ENCODE peak calls at places on chromosomes 6 and 20, in four cellular contexts. X is stomach, I is astrocyte of the cerebellum, D is psoas muscle. L is an unnamed sample.

GRCh38 chr6:79949235-79949634 is 1.9 kb upstream of the ELOVL4 start:
- DNase-seq in X (peak), I (peak), D (no peak), L (no peak)

GRCh38 chr20:11891827-11892521 is 25.7 kb upstream of the BTBD3 start:
- DNase-seq in X (peak), I (peak), D (peak), L (no peak)

GRCh38 chr6:93927731-93928130 is 508.4 kb upstream of the EPHA7 start:
- DNase-seq in X (peak), I (no peak), D (no peak), L (no peak)

GRCh38 chr6:78598966-78599365 is 268.4 kb upstream of the IRAK1BP1 start:
- DNase-seq in X (no peak), I (peak), D (no peak), L (peak)

GRCh38 chr20:46512943-46513844 is at the start of gene ZNF334:
- DNase-seq in X (peak), I (no peak), D (peak), L (no peak)

GRCh38 chr6:43509142-43509983 is 783 bp downstream of the LRRC73 start:
- DNase-seq in X (no peak), I (no peak), D (no peak), L (no peak)

GRCh38 chr6:5132741-5133140 is 47.6 kb downstream of the PPP1R3G start:
- DNase-seq in X (peak), I (peak), D (peak), L (peak)

GRCh38 chr6:105431226-105431625 is 28.3 kb upstream of the PREP start:
- DNase-seq in X (no peak), I (peak), D (no peak), L (no peak)

GRCh38 chr6:156031516-156031915 is 575.9 kb upstream of the NOX3 start:
- DNase-seq in X (no peak), I (no peak), D (no peak), L (no peak)

GRCh38 chr20:4740774-4741431 is 19.2 kb downstream of the PRND start:
- DNase-seq in X (peak), I (no peak), D (peak), L (no peak)

GRCh38 chr6:130269969-130270635 is 47.4 kb upstream of the SAMD3 start:
- DNase-seq in X (no peak), I (no peak), D (no peak), L (no peak)

GRCh38 chr20:50484271-50484976 is 25.8 kb upstream of the PTPN1 start:
- DNase-seq in X (no peak), I (no peak), D (no peak), L (no peak)
- H3K4me3 ChIP-seq in X (peak), I (no peak), D (peak), L (no peak)

DNA sequence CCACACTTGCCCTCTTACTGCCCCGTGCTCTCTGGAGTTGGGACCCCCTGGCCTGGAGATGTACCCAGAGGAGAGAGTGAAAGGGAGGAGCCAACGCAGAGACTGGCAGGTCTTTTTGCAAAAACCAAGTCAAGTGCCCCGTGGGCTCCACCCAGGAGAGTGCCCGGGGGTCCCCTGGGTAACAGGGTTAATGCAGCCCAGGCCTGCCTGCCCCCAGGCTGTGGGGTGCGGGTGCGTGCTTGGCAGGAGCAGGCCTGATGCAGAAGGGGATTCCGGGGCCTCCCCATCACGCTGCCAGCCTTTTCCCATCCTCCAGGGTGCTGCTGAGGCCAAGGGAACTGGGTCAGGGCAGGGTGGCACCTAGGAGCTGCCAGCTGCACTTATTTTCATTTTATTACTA is 184.4 kb downstream of the ERMARD start:
- DNase-seq in X (no peak), I (no peak), D (no peak), L (no peak)
- H3K4me3 ChIP-seq in X (no peak), I (no peak), D (no peak), L (no peak)

DNA sequence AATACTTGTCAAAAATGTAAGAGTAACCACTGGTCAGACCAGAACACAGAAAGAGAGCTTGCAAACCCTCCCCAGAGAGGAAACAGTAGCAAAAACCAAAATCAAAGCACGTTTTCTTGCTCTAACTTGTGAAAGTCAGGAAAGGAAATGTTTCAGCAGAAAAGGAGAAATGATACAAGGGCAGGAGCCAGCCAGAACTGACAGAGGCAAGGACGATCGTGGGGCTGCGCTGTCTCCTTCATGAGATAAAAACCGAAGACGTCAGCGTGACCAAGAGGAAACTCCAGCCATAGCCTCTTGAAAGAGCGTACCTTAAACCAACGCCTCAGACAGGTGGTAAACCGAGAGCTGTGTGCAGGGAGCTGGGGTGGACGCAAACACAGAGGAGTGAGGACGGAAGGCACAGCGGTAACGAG is 27.5 kb downstream of the LAMA5 start:
- DNase-seq in X (no peak), I (no peak), D (peak), L (no peak)
- H3K4me3 ChIP-seq in X (no peak), I (no peak), D (no peak), L (no peak)

DNA sequence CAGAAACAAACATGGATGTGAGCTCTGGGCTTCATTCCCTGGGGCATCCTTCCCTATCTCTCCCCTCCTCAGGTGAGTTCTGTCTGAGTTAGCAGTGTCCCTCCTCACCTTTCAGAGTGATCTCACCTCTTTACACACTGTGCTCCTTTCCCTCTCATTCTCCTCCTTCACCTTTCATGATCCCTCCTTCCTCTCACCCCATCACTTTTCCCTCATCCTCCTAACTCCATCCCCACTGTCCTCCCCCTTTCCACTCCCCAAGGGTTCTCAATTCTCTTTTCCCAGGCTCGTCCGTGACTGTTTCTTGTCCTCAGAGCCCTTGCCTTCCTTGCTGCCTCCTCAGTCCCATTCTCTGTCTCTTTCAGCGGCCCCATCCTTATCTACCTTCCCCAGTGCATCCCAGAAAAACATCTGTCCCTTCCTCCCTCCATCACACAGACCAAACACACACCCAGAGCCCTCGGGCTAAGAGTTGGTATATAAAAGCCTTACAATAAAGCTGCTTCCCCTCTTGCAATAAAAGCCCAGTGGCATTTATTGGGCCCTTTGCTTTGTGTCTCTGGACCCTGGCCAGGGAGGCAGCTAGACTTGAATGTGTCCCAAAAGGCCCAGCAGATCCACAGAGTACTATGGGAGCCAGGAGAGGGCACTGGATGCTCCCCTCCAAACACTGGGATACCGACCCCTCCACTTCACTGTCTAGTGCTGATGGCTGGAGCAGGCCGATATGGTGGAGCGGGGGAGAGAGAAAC is 1.9 kb downstream of the RNF39 start:
- DNase-seq in X (no peak), I (no peak), D (no peak), L (no peak)
- H3K4me3 ChIP-seq in X (peak), I (no peak), D (no peak), L (no peak)

GRCh38 chr6:154154389-154154967 is 115.4 kb downstream of the OPRM1 start:
- DNase-seq in X (peak), I (peak), D (no peak), L (no peak)

GRCh38 chr6:154159126-154159525 is 120.1 kb downstream of the OPRM1 start:
- DNase-seq in X (no peak), I (no peak), D (no peak), L (no peak)

GRCh38 chr6:154157706-154158105 is 118.7 kb downstream of the OPRM1 start:
- DNase-seq in X (no peak), I (no peak), D (no peak), L (no peak)

GRCh38 chr6:154156135-154156948 is 117.3 kb downstream of the OPRM1 start:
- DNase-seq in X (peak), I (no peak), D (no peak), L (no peak)

GRCh38 chr6:154157082-154157481 is 118.0 kb downstream of the OPRM1 start:
- DNase-seq in X (no peak), I (no peak), D (no peak), L (no peak)
- H3K4me3 ChIP-seq in X (no peak), I (no peak), D (peak), L (no peak)

DNA sequence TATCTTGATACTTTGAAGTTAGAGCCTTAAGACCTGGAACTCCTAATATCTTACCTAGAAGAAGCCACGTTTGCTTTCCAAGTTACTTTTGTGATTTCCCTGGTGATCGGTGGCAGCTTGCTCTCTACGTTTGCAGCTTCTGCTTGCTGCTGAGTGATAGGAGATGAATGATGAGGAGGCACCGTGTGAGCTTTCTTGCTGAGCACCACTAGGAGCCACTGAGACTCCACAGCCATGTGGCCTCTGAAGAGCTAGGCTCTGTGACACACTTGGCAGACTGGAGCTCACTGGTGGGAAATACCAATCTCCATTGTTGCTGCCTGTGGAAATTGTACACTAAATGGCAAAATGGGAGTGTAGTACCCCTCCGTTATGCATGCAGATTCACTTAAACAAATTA is 161.8 kb downstream of the IBTK start:
- DNase-seq in X (no peak), I (no peak), D (no peak), L (no peak)
- H3K4me3 ChIP-seq in X (no peak), I (no peak), D (no peak), L (no peak)

DNA sequence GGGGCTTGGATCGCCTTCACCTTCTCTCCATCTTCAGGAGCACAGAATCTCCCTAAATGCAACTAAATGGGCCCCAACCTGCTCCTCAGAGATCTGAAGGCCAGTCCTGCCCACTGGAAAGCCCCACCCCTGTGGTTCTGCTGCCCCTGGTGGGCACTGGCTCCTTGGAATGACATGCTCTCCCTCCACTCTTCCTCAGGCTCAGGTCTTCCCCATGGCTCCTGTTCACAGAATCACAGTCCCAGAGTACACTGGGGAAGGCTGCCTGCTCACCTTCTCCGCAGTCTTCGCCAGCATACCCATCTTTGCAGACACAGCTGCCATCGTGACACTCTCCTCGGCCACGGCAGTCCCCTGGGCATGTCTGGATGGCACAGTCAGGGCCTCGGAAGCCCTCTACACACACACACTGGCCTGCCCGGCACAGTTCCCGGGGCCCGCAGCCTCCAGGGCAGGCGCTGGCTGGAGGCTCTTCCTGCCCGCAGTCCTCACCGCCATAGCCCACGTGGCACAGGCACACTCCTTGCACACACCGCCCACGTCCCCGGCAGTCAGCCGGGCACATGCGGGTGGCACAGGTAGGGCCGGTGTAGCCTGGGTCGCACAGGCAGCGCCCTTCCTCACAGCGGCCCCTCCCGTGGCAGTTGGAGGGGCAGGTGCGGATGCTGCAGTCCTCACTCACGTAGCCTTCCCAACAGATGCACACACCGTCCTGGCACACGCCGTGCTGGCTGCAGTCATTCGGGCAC is 13.6 kb downstream of the TNXB start:
- DNase-seq in X (no peak), I (no peak), D (no peak), L (no peak)
- H3K4me3 ChIP-seq in X (peak), I (no peak), D (peak), L (no peak)

DNA sequence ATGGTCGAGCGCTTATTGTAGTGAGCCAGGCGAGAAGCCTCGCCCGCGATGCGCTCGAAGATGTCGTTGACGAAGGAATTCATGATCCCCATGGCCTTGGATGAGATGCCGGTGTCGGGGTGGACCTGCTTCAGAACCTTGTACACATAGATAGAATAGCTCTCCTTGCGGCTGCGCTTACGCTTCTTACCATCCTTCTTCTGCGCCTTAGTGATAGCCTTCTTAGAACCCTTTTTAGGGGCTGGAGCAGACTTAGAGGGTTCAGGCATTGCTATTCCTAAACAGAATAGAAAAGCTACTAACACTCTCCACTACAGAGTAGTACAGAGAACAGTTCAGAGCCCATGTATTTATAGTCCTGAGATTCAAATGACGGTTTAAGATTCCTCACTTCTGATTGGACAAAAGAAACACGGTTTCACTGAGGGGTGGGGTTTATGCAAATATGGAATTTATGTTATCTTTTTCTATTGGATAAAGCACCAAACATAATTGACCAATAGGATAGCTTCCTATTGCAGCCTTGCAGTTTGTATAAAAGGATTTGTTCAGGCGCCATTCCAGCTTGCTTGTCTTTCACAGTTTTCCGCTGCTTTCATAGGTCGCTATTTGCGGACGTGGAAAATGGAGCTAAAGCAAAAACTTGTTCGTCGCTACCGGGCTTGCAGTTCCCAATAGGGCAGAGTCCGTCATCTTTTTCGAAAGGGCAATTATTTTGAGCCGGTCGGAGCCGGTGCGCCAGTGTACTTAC is 43.7 kb upstream of the HFE start:
- DNase-seq in X (peak), I (peak), D (no peak), L (peak)
- H3K4me3 ChIP-seq in X (peak), I (peak), D (peak), L (peak)

L was measured in BJ.